ENCODE peak calls at places on chromosome 10, in seven cellular contexts. One of them, this sample, is unnamed.

GRCh38 chr10:7515549-7515948 is 104.7 kb upstream of the SFMBT2 start:
- DNase-seq in endothelial cell: no peak
- DNase-seq in stimulated activated CD8-positive, alpha-beta memory T cell treated with anti-CD3 and anti-CD28 coated beads, Interleukin-2, amount 100 ng/mL, for 1 hour: no peak
- DNase-seq in activated T-cell treated with anti-CD3 and anti-CD28 coated beads, Interleukin-2, amount 50 U/mL, for 72 hours: no peak
- DNase-seq in ovary: no peak
- DNase-seq in right atrium auricular region: no peak
- DNase-seq in Calu3: no peak
- DNase-seq in this sample: no peak

GRCh38 chr10:30940279-30940678 is 91.4 kb downstream of the ZNF438 start:
- DNase-seq in ovary: no peak
- DNase-seq in stimulated activated CD8-positive, alpha-beta memory T cell treated with anti-CD3 and anti-CD28 coated beads, Interleukin-2, amount 100 ng/mL, for 1 hour: no peak
- DNase-seq in Calu3: no peak
- DNase-seq in activated T-cell treated with anti-CD3 and anti-CD28 coated beads, Interleukin-2, amount 50 U/mL, for 72 hours: no peak
- DNase-seq in right atrium auricular region: no peak
- DNase-seq in endothelial cell: no peak
- DNase-seq in this sample: no peak

GRCh38 chr10:90378524-90379076 is 479.2 kb downstream of the HTR7 start:
- DNase-seq in endothelial cell: no peak
- DNase-seq in right atrium auricular region: no peak
- DNase-seq in stimulated activated CD8-positive, alpha-beta memory T cell treated with anti-CD3 and anti-CD28 coated beads, Interleukin-2, amount 100 ng/mL, for 1 hour: no peak
- DNase-seq in Calu3: no peak
- DNase-seq in ovary: no peak
- DNase-seq in activated T-cell treated with anti-CD3 and anti-CD28 coated beads, Interleukin-2, amount 50 U/mL, for 72 hours: no peak
- DNase-seq in this sample: no peak

GRCh38 chr10:17021661-17022060 is 108.0 kb downstream of the CUBN start:
- DNase-seq in stimulated activated CD8-positive, alpha-beta memory T cell treated with anti-CD3 and anti-CD28 coated beads, Interleukin-2, amount 100 ng/mL, for 1 hour: no peak
- DNase-seq in activated T-cell treated with anti-CD3 and anti-CD28 coated beads, Interleukin-2, amount 50 U/mL, for 72 hours: no peak
- DNase-seq in right atrium auricular region: no peak
- DNase-seq in ovary: no peak
- DNase-seq in Calu3: no peak
- DNase-seq in endothelial cell: no peak
- DNase-seq in this sample: no peak

GRCh38 chr10:86362129-86362527 is 4.5 kb downstream of the GRID1 start:
- DNase-seq in endothelial cell: no peak
- DNase-seq in right atrium auricular region: no peak
- DNase-seq in stimulated activated CD8-positive, alpha-beta memory T cell treated with anti-CD3 and anti-CD28 coated beads, Interleukin-2, amount 100 ng/mL, for 1 hour: no peak
- DNase-seq in ovary: no peak
- DNase-seq in activated T-cell treated with anti-CD3 and anti-CD28 coated beads, Interleukin-2, amount 50 U/mL, for 72 hours: no peak
- DNase-seq in Calu3: no peak
- DNase-seq in this sample: no peak

GRCh38 chr10:6145414-6145978 is 56.7 kb downstream of the RBM17 start:
- DNase-seq in stimulated activated CD8-positive, alpha-beta memory T cell treated with anti-CD3 and anti-CD28 coated beads, Interleukin-2, amount 100 ng/mL, for 1 hour: no peak
- DNase-seq in activated T-cell treated with anti-CD3 and anti-CD28 coated beads, Interleukin-2, amount 50 U/mL, for 72 hours: no peak
- DNase-seq in ovary: no peak
- DNase-seq in right atrium auricular region: no peak
- DNase-seq in endothelial cell: peak; percentile 44
- DNase-seq in Calu3: no peak
- DNase-seq in this sample: no peak

GRCh38 chr10:61815505-61815904 is 86.0 kb upstream of the ARID5B start:
- DNase-seq in right atrium auricular region: no peak
- DNase-seq in Calu3: no peak
- DNase-seq in ovary: no peak
- DNase-seq in endothelial cell: no peak
- DNase-seq in activated T-cell treated with anti-CD3 and anti-CD28 coated beads, Interleukin-2, amount 50 U/mL, for 72 hours: no peak
- DNase-seq in stimulated activated CD8-positive, alpha-beta memory T cell treated with anti-CD3 and anti-CD28 coated beads, Interleukin-2, amount 100 ng/mL, for 1 hour: no peak
- DNase-seq in this sample: no peak

GRCh38 chr10:47031251-47031952 is 120.2 kb downstream of the PTPN20 start:
- DNase-seq in endothelial cell: no peak
- DNase-seq in right atrium auricular region: peak; percentile 55
- DNase-seq in Calu3: no peak
- DNase-seq in ovary: no peak
- DNase-seq in activated T-cell treated with anti-CD3 and anti-CD28 coated beads, Interleukin-2, amount 50 U/mL, for 72 hours: no peak
- DNase-seq in stimulated activated CD8-positive, alpha-beta memory T cell treated with anti-CD3 and anti-CD28 coated beads, Interleukin-2, amount 100 ng/mL, for 1 hour: no peak
- DNase-seq in this sample: no peak

GRCh38 chr10:67606572-67606971 is 89.4 kb downstream of the CTNNA3 start:
- DNase-seq in ovary: no peak
- DNase-seq in stimulated activated CD8-positive, alpha-beta memory T cell treated with anti-CD3 and anti-CD28 coated beads, Interleukin-2, amount 100 ng/mL, for 1 hour: no peak
- DNase-seq in right atrium auricular region: no peak
- DNase-seq in Calu3: no peak
- DNase-seq in activated T-cell treated with anti-CD3 and anti-CD28 coated beads, Interleukin-2, amount 50 U/mL, for 72 hours: no peak
- DNase-seq in endothelial cell: no peak
- DNase-seq in this sample: no peak

GRCh38 chr10:113320213-113320612 is 232.6 kb upstream of the HABP2 start:
- DNase-seq in activated T-cell treated with anti-CD3 and anti-CD28 coated beads, Interleukin-2, amount 50 U/mL, for 72 hours: no peak
- DNase-seq in Calu3: no peak
- DNase-seq in right atrium auricular region: no peak
- DNase-seq in endothelial cell: no peak
- DNase-seq in stimulated activated CD8-positive, alpha-beta memory T cell treated with anti-CD3 and anti-CD28 coated beads, Interleukin-2, amount 100 ng/mL, for 1 hour: no peak
- DNase-seq in ovary: no peak
- DNase-seq in this sample: no peak

GRCh38 chr10:71088054-71088453 is 124.3 kb upstream of the UNC5B start:
- DNase-seq in endothelial cell: no peak
- DNase-seq in ovary: no peak
- DNase-seq in activated T-cell treated with anti-CD3 and anti-CD28 coated beads, Interleukin-2, amount 50 U/mL, for 72 hours: no peak
- DNase-seq in Calu3: no peak
- DNase-seq in right atrium auricular region: peak; percentile 30
- DNase-seq in stimulated activated CD8-positive, alpha-beta memory T cell treated with anti-CD3 and anti-CD28 coated beads, Interleukin-2, amount 100 ng/mL, for 1 hour: no peak
- DNase-seq in this sample: no peak